ENCODE peak calls at places on chromosomes 3 and 15, in four cellular contexts. One of them, this sample, is unnamed.

GRCh38 chr3:142993958-142994442 is 7.4 kb upstream of the U2SURP start:
- DNase-seq in neural progenitor cell: peak; percentile 80
- DNase-seq in A549: peak; percentile 69
- DNase-seq in PC-3: peak; percentile 72
- DNase-seq in this sample: peak; percentile 44

GRCh38 chr3:115996420-115997108 is 373.3 kb downstream of the GAP43 start:
- DNase-seq in neural progenitor cell: no peak
- DNase-seq in PC-3: peak; percentile 51
- DNase-seq in A549: no peak
- DNase-seq in this sample: no peak

GRCh38 chr3:6018456-6018855 is 830.9 kb downstream of the EDEM1 start:
- DNase-seq in neural progenitor cell: no peak
- DNase-seq in A549: no peak
- DNase-seq in PC-3: no peak
- DNase-seq in this sample: no peak

GRCh38 chr15:100308222-100309007 is 33.4 kb downstream of the ADAMTS17 start:
- DNase-seq in PC-3: no peak
- DNase-seq in neural progenitor cell: no peak
- DNase-seq in A549: no peak
- DNase-seq in this sample: peak; percentile 49

GRCh38 chr3:193944161-193944884 is 191.6 kb upstream of the HES1 start:
- DNase-seq in neural progenitor cell: peak; percentile 57
- DNase-seq in A549: no peak
- DNase-seq in PC-3: no peak
- DNase-seq in this sample: no peak

GRCh38 chr3:178270838-178271237 is 265.4 kb upstream of the KCNMB2 start:
- DNase-seq in neural progenitor cell: no peak
- DNase-seq in PC-3: peak; percentile 78
- DNase-seq in A549: no peak
- DNase-seq in this sample: peak; percentile 9

GRCh38 chr3:53161345-53161819 is 373 bp downstream of the PRKCD start:
- DNase-seq in PC-3: no peak
- DNase-seq in A549: peak; percentile 26
- DNase-seq in neural progenitor cell: peak; percentile 46
- DNase-seq in this sample: no peak

GRCh38 chr15:30941520-30941919 is 37.8 kb downstream of the FAN1 start:
- DNase-seq in PC-3: no peak
- DNase-seq in neural progenitor cell: no peak
- DNase-seq in A549: no peak
- DNase-seq in this sample: no peak

GRCh38 chr3:141553055-141553454 is 66.2 kb downstream of the RASA2 start:
- DNase-seq in neural progenitor cell: no peak
- DNase-seq in PC-3: no peak
- DNase-seq in A549: no peak
- DNase-seq in this sample: no peak

DNA sequence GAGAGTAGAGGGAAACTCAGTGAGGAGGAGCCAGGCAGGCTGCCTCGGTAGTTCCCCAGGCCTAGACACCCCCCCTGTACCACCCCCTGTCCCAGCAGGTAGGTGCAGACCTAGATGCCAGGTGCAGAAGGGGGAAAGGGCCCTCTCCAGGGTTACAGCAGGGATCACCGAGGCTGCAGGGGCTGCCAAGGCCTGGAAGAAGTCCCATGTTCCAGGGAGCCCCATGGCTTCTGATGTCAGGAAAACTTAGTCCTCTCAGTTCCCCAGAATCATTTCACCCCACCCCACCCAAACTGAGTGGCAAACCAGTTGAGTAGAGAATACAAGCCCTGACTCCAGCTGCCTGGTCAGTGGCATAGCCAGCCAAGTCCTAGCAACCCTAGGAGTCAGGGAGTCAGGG is 7.4 kb upstream of the SEMA3B start:
- DNase-seq in A549: no peak
- DNase-seq in neural progenitor cell: no peak
- DNase-seq in PC-3: no peak
- DNase-seq in this sample: no peak
- H3K4me3 ChIP-seq in A549: no peak overlapping the region
- H3K4me3 ChIP-seq in neural progenitor cell: no peak overlapping the region
- H3K4me3 ChIP-seq in PC-3: no peak overlapping the region
- H3K4me3 ChIP-seq in this sample: no peak overlapping the region

DNA sequence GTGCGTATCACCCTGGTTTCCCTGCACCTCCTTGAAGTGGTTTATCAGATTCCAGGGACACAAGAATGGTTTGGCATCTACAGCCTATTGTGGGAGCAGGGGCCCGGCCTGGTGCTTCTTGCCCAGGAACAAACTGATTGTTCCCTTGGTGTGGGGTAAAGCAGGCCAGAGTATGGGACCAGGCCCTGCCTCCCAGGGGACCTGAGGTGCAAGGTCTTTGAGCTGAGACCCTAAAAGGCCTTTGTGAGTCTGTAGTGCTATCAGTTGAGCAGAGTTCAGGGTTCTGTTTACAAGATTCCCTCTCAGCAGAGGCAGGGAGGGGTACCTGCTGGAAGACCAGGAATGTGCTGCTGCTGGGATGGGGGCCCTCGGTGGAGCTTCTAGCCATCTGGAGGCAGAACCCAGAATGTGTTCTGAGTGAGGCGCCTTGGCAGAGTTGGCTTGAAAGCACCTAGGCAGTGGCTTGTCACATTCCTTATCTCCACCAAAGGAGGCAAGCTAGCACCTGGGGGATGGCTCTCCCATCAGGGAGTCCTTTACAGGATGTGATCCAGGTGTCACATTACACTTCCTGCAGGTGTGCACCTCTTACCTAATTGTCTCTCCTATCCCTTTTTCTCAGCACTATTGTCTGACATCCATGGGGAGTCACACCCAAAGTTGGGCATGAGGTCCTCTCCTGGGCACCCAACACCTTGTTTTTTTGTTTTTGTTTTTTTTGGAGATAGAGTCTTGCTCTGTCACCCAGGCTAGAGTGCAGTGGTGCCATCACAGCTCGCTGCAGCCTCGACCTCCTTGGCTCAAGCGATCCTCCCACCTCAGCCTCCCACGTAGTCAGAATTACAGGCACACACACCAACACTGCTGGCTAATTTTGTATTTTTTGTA is 13.1 kb downstream of the FLNB start:
- DNase-seq in neural progenitor cell: no peak
- DNase-seq in A549: no peak
- DNase-seq in PC-3: peak; percentile 66
- DNase-seq in this sample: peak; percentile 58
- H3K4me1 ChIP-seq in neural progenitor cell: peaks cover 36% of the 10 kb centered on the region
- H3K4me1 ChIP-seq in A549: peaks cover 100% of the 10 kb centered on the region
- H3K4me1 ChIP-seq in PC-3: peaks cover 66% of the 10 kb centered on the region
- H3K4me1 ChIP-seq in this sample: peaks cover 71% of the 10 kb centered on the region

GRCh38 chr3:189646902-189647542 is 15.8 kb downstream of the TP63 start:
- DNase-seq in PC-3: no peak
- DNase-seq in neural progenitor cell: no peak
- DNase-seq in A549: no peak
- DNase-seq in this sample: no peak

GRCh38 chr3:189638276-189639031 is 7.3 kb downstream of the TP63 start:
- DNase-seq in A549: no peak
- DNase-seq in neural progenitor cell: no peak
- DNase-seq in PC-3: no peak
- DNase-seq in this sample: no peak

GRCh38 chr3:189636048-189636447 is 4.9 kb downstream of the TP63 start:
- DNase-seq in PC-3: no peak
- DNase-seq in A549: no peak
- DNase-seq in neural progenitor cell: no peak
- DNase-seq in this sample: no peak

GRCh38 chr3:189637755-189638154 is 6.6 kb downstream of the TP63 start:
- DNase-seq in neural progenitor cell: no peak
- DNase-seq in PC-3: no peak
- DNase-seq in A549: no peak
- DNase-seq in this sample: no peak

DNA sequence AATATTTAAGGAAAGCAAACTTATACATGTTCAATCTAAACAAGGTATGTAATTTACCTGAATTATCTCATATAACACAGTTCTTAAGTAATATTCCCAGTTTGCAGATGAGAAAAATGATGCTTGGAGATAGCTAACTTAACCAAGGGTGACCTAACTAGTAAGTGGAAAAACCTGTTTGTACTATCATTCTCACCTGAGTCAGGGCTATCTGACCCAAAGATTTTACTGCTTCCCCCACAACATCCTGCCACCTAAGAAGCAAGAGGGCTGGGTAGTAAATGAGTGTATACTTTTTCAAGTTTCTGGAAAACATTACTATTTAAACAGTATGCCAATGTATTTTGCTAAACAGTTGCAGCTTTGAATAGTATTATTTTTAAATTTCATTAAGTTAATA is 10.6 kb downstream of the TP63 start:
- DNase-seq in A549: no peak
- DNase-seq in neural progenitor cell: no peak
- DNase-seq in PC-3: peak; percentile 87
- DNase-seq in this sample: peak; percentile 68
- H3K4me2 ChIP-seq in A549: no peak overlapping the region
- H3K4me2 ChIP-seq in neural progenitor cell: no peak overlapping the region
- H3K4me2 ChIP-seq in PC-3: peak overlapping the region; percentile 33
- H3K4me2 ChIP-seq in this sample: no peak overlapping the region

DNA sequence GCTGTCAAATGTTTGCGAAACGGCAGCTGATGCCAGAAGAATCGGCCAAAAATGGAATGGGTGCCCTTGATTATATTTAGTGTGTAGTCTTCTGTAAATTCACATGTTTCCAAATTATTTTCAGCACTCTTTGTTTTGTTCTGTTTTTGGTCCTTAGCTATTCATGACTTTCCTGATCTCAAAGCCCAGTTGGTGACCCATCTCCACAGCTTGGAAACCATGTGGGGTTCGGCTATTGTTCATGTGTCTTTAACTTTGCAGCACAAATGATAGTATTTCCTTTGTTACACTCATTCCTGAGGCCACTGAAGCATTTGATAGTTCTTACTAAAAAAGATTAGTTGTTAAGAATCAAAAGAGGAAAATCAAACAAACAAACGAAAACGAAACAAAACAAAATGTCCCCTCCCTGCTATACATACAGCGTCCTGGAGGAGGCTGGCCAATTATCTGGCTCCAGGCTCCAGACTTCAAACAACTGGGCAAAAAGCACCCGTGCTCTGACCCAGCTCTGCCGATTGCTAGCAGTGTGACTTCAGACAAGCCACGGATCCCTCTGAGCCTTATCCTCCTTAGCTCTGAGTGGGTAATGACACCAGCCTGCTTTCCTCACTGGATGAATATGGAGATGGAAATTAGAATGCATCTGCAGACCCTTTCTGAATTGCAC is 121.0 kb downstream of the CACNA2D3 start:
- DNase-seq in A549: peak; percentile 41
- DNase-seq in neural progenitor cell: no peak
- DNase-seq in PC-3: peak; percentile 34
- DNase-seq in this sample: no peak
- H3K4me3 ChIP-seq in A549: peak overlapping the region; percentile 46
- H3K4me3 ChIP-seq in neural progenitor cell: no peak overlapping the region
- H3K4me3 ChIP-seq in PC-3: peak overlapping the region; percentile 68
- H3K4me3 ChIP-seq in this sample: no peak overlapping the region

GRCh38 chr15:75704263-75704615 is 8.4 kb downstream of the CSPG4 start:
- DNase-seq in A549: no peak
- DNase-seq in neural progenitor cell: no peak
- DNase-seq in PC-3: no peak
- DNase-seq in this sample: no peak
- H3K4me1 ChIP-seq in A549: peaks cover 9% of the 10 kb centered on the region
- H3K4me1 ChIP-seq in neural progenitor cell: no peaks in the 10 kb centered on the region
- H3K4me1 ChIP-seq in PC-3: peaks cover 13% of the 10 kb centered on the region
- H3K4me1 ChIP-seq in this sample: peaks cover 25% of the 10 kb centered on the region

DNA sequence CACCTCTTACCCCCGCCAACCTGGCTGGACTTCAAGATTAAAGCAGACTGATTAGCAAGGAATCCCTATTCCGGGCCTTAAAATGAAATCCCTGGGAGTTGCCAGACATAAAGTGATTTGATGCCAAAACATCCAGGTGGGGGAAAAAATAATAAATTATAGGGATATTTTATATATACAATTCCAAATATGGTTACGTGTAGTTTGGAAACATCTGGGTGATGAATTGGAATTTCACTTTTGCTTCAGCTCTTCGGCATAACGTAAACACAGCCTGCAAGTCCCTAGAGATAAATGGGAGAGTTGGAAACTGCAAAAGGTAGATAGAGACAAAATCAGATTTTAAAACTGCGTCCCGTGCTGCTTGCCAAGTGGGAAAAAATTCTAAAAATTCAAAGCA is 545.5 kb upstream of the MDFIC2 start:
- DNase-seq in A549: no peak
- DNase-seq in PC-3: no peak
- DNase-seq in neural progenitor cell: no peak
- DNase-seq in this sample: no peak
- H3K4me2 ChIP-seq in A549: no peak overlapping the region
- H3K4me2 ChIP-seq in PC-3: peak overlapping the region; percentile 2
- H3K4me2 ChIP-seq in neural progenitor cell: no peak overlapping the region
- H3K4me2 ChIP-seq in this sample: peak overlapping the region; percentile 28

DNA sequence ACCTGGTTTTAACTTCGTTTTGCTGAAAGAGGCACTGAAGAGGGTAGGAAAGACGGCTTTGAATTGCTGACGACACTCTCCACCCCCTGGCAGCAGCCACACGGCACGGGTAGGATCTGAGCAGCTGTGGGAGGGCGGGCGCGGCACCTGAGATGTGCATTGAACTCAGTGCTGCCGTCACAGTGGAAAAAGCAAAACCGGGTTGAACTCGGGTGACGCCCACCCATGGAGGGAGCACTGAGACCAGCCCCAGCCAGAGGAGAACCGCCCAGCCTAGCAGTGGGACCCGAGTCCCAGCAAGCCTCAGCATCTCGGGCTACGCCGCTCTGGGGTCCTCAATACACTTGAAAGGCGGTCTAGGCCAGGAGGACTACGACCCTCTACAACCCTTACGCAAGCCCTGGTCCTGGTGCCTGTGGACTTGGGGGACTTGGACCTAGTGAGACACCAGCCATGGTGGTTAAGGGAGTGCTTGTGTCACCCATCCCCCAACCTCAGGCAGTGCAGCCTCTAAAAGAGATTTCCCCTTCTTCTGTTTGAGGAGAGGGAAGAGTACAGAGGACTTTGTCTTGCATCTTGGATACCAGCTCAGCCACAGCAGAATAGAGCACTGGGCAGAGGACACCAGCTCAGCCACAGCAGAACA is 50.0 kb upstream of the RPL35A start:
- DNase-seq in neural progenitor cell: no peak
- DNase-seq in A549: no peak
- DNase-seq in PC-3: no peak
- DNase-seq in this sample: no peak
- H3K4me3 ChIP-seq in neural progenitor cell: no peak overlapping the region
- H3K4me3 ChIP-seq in A549: no peak overlapping the region
- H3K4me3 ChIP-seq in PC-3: no peak overlapping the region
- H3K4me3 ChIP-seq in this sample: no peak overlapping the region

GRCh38 chr3:55669133-55669532 is 182.0 kb upstream of the WNT5A start:
- DNase-seq in A549: no peak
- DNase-seq in PC-3: no peak
- DNase-seq in neural progenitor cell: no peak
- DNase-seq in this sample: peak; percentile 63
- H3K4me1 ChIP-seq in A549: no peaks in the 10 kb centered on the region
- H3K4me1 ChIP-seq in PC-3: no peaks in the 10 kb centered on the region
- H3K4me1 ChIP-seq in neural progenitor cell: peaks cover 8% of the 10 kb centered on the region
- H3K4me1 ChIP-seq in this sample: peaks cover 6% of the 10 kb centered on the region

GRCh38 chr3:54180926-54181325 is 58.6 kb downstream of the CACNA2D3 start:
- DNase-seq in PC-3: no peak
- DNase-seq in neural progenitor cell: no peak
- DNase-seq in A549: no peak
- DNase-seq in this sample: no peak
- H3K4me2 ChIP-seq in PC-3: no peak overlapping the region
- H3K4me2 ChIP-seq in neural progenitor cell: no peak overlapping the region
- H3K4me2 ChIP-seq in A549: no peak overlapping the region
- H3K4me2 ChIP-seq in this sample: no peak overlapping the region

GRCh38 chr3:108473711-108474110 is 36.7 kb downstream of the MYH15 start:
- DNase-seq in PC-3: peak; percentile 49
- DNase-seq in neural progenitor cell: no peak
- DNase-seq in A549: no peak
- DNase-seq in this sample: no peak
- H3K4me3 ChIP-seq in PC-3: no peak overlapping the region
- H3K4me3 ChIP-seq in neural progenitor cell: no peak overlapping the region
- H3K4me3 ChIP-seq in A549: no peak overlapping the region
- H3K4me3 ChIP-seq in this sample: no peak overlapping the region